ENCODE peak calls at places on chromosomes 4 and X, in nine cellular contexts. D is heart left ventricle, O is HCT116, A is brain microvascular endothelial cell, B is fibroblast of lung, C is tibial nerve, W is right atrium auricular region, Q is astrocyte of the spinal cord, H is pancreas. K is an unnamed sample.

GRCh38 chr4:53907772-53908171 is 156.6 kb downstream of the CHIC2 start:
- DNase-seq in D (no peak), O (no peak), A (no peak), B (no peak), C (no peak), W (no peak), Q (no peak), H (no peak), K (no peak)

GRCh38 chr4:70651864-70652506 is 14.3 kb downstream of the JCHAIN start:
- DNase-seq in D (no peak), O (peak), A (no peak), B (peak), C (no peak), W (no peak), Q (peak), H (no peak), K (no peak)

GRCh38 chr4:102036619-102037376 is 246.3 kb downstream of the BANK1 start:
- DNase-seq in D (no peak), O (no peak), A (no peak), B (peak), C (no peak), W (no peak), Q (peak), H (no peak), K (no peak)

GRCh38 chr4:52837716-52838558 is 24.2 kb upstream of the RASL11B start:
- DNase-seq in D (no peak), O (no peak), A (peak), B (peak), C (no peak), W (peak), Q (peak), H (no peak), K (peak)

GRCh38 chr4:108840426-108840975 is 77.6 kb upstream of the ETNPPL start:
- DNase-seq in D (no peak), O (no peak), A (no peak), B (no peak), C (no peak), W (no peak), Q (no peak), H (no peak), K (no peak)

GRCh38 chr4:40196724-40197281 is at the start of gene RHOH:
- DNase-seq in D (no peak), O (no peak), A (no peak), B (no peak), C (no peak), W (no peak), Q (no peak), H (no peak), K (no peak)

GRCh38 chrX:50161143-50161542 is 39.7 kb downstream of the AKAP4 start:
- DNase-seq in D (no peak), O (no peak), A (no peak), B (no peak), C (no peak), W (no peak), Q (peak), H (no peak), K (no peak)

GRCh38 chrX:154123241-154124219 is 20.5 kb upstream of the OPN1LW start:
- DNase-seq in D (no peak), O (no peak), A (peak), B (no peak), C (no peak), W (no peak), Q (no peak), H (no peak), K (no peak)

GRCh38 chr4:141473952-141474351 is 162.4 kb upstream of the IL15 start:
- DNase-seq in D (no peak), O (no peak), A (no peak), B (peak), C (no peak), W (no peak), Q (peak), H (no peak), K (no peak)

GRCh38 chr4:114539985-114540384 is 58.6 kb upstream of the UGT8 start:
- DNase-seq in D (no peak), O (no peak), A (no peak), B (no peak), C (no peak), W (no peak), Q (no peak), H (no peak), K (no peak)

GRCh38 chr4:7160439-7160838 is 31.9 kb upstream of the SORCS2 start:
- DNase-seq in D (peak), O (no peak), A (no peak), B (no peak), C (peak), W (no peak), Q (no peak), H (peak), K (no peak)

GRCh38 chr4:87236851-87237250 is 16.4 kb upstream of the KLHL8 start:
- DNase-seq in D (no peak), O (no peak), A (no peak), B (no peak), C (no peak), W (no peak), Q (no peak), H (no peak), K (no peak)

GRCh38 chr4:6464842-6465588 is 7.4 kb downstream of the PPP2R2C start:
- DNase-seq in D (no peak), O (no peak), A (no peak), B (no peak), C (no peak), W (no peak), Q (no peak), H (no peak), K (no peak)

GRCh38 chrX:40158036-40158706 is 60.4 kb upstream of the BCOR start:
- DNase-seq in D (peak), O (no peak), A (no peak), B (no peak), C (no peak), W (no peak), Q (no peak), H (no peak), K (no peak)

GRCh38 chr4:183349673-183350072 is 27.4 kb upstream of the CLDN24 start:
- DNase-seq in D (no peak), O (no peak), A (no peak), B (peak), C (no peak), W (no peak), Q (peak), H (no peak), K (no peak)

GRCh38 chr4:151922811-151923210 is 162.0 kb upstream of the GATB start:
- DNase-seq in D (no peak), O (no peak), A (no peak), B (no peak), C (no peak), W (no peak), Q (no peak), H (no peak), K (no peak)

GRCh38 chr4:175253184-175253902 is 335.2 kb downstream of the ADAM29 start:
- DNase-seq in D (no peak), O (peak), A (no peak), B (no peak), C (no peak), W (no peak), Q (no peak), H (no peak), K (no peak)

GRCh38 chrX:144730486-144730885 is 516.8 kb upstream of the SPANXN1 start:
- DNase-seq in D (no peak), O (no peak), A (no peak), B (peak), C (no peak), W (no peak), Q (peak), H (no peak), K (no peak)
- H3K4me3 ChIP-seq in D (no peak), O (no peak), A (no peak), B (no peak), C (no peak), W (no peak), Q (no peak), H (no peak), K (no peak)

DNA sequence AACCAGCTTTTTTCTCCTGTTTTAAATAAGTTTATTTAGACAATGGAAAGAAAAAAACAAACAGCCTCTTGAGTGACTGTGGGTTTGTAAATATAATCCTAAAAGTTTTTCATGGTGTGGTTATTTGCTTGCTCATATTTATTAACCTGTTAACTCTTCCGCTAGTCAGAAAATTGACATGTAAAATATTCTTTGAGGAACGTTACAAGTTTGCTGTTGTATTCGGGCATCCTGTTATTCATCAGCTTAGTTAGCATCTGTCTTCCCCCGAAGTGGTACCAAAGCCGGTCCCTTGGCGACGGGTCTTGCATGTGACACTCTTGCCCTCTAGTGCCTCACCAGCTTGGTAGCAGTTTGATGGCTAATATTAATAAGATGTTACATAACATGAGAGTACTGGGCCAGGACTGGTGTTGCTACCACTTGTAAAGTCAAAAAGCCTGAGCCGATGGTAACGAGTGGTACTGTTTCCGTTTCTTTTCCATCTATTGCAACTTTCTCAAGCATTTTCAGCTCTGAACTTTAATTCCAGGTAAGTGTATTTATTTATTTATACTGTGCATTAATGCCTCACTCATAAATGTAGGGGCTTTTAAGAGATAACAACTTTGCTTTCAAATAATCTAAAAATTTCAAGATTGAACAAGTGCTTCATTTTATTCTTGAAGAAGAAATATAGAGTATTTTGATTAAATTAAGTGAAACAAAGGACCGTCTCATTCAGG is at the start of gene NDST3:
- DNase-seq in D (peak), O (peak), A (peak), B (peak), C (peak), W (no peak), Q (peak), H (peak), K (peak)
- TF ChIP-seq CTCF in D (no peak), O (peak), A (peak), B (no peak), C (peak), W (no peak), Q (peak), H (no peak), K (peak)

GRCh38 chr4:167614866-167615265 is 380.6 kb upstream of the SPOCK3 start:
- DNase-seq in D (no peak), O (no peak), A (peak), B (peak), C (no peak), W (no peak), Q (peak), H (no peak), K (peak)
- H3K4me3 ChIP-seq in D (no peak), O (no peak), A (no peak), B (no peak), C (no peak), W (no peak), Q (no peak), H (no peak), K (no peak)

DNA sequence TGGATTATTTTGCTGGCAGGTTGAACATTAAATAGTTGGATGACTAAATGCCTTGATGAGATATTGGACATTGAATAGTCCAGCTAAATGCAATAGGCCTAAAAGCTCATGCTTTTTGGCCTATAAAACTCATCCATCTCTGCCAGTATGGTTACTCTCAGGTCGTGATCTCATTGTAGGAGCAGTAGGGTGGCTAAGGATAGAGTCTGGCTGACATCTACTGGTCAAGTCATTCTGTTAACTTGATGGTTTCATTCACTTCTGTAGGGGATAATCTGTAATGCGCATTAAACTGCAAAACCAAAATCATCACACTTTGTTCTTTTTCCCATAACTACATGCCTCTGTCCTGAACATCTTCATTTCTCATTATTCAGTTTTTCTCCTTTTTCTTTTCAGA is 227.0 kb downstream of the DKK2 start:
- DNase-seq in D (no peak), O (peak), A (peak), B (peak), C (no peak), W (no peak), Q (peak), H (no peak), K (no peak)
- TF ChIP-seq CTCF in D (no peak), O (peak), A (peak), B (peak), C (no peak), W (no peak), Q (peak), H (no peak), K (peak)

GRCh38 chr4:186202490-186203140 is 11.2 kb downstream of the CYP4V2 start:
- DNase-seq in D (no peak), O (no peak), A (no peak), B (no peak), C (no peak), W (no peak), Q (no peak), H (no peak), K (no peak)

GRCh38 chr4:186204611-186205144 is 13.3 kb downstream of the CYP4V2 start:
- DNase-seq in D (no peak), O (no peak), A (no peak), B (no peak), C (no peak), W (no peak), Q (no peak), H (no peak), K (no peak)

GRCh38 chr4:186201535-186202230 is 10.3 kb downstream of the CYP4V2 start:
- DNase-seq in D (no peak), O (peak), A (peak), B (no peak), C (no peak), W (no peak), Q (no peak), H (peak), K (no peak)

GRCh38 chr4:186203391-186203802 is 12.0 kb downstream of the CYP4V2 start:
- DNase-seq in D (no peak), O (no peak), A (no peak), B (no peak), C (no peak), W (no peak), Q (no peak), H (no peak), K (no peak)

GRCh38 chr4:186204103-186204559 is 12.8 kb downstream of the CYP4V2 start:
- DNase-seq in D (no peak), O (peak), A (peak), B (peak), C (no peak), W (no peak), Q (no peak), H (no peak), K (no peak)
- H3K4me3 ChIP-seq in D (peak), O (peak), A (no peak), B (peak), C (no peak), W (no peak), Q (no peak), H (no peak), K (peak)

GRCh38 chr4:38182334-38182998 is 222.3 kb downstream of the PTTG2 start:
- DNase-seq in D (peak), O (no peak), A (no peak), B (no peak), C (no peak), W (no peak), Q (no peak), H (no peak), K (no peak)

GRCh38 chr4:38177792-38178665 is 217.8 kb downstream of the PTTG2 start:
- DNase-seq in D (peak), O (no peak), A (no peak), B (no peak), C (peak), W (peak), Q (no peak), H (peak), K (no peak)

GRCh38 chr4:38179690-38180299 is 219.6 kb downstream of the PTTG2 start:
- DNase-seq in D (peak), O (no peak), A (peak), B (peak), C (peak), W (peak), Q (peak), H (peak), K (peak)

GRCh38 chr4:38178666-38178995 is 218.4 kb downstream of the PTTG2 start:
- DNase-seq in D (no peak), O (no peak), A (no peak), B (no peak), C (no peak), W (no peak), Q (no peak), H (no peak), K (no peak)

GRCh38 chr4:38180456-38180855 is 220.3 kb downstream of the PTTG2 start:
- DNase-seq in D (no peak), O (no peak), A (no peak), B (no peak), C (no peak), W (no peak), Q (no peak), H (no peak), K (no peak)
- TF ChIP-seq CTCF in D (no peak), O (no peak), A (peak), B (no peak), C (no peak), W (no peak), Q (no peak), H (no peak), K (no peak)

GRCh38 chr4:2059034-2059725 is at the start of gene NAT8L:
- DNase-seq in D (peak), O (peak), A (no peak), B (no peak), C (no peak), W (no peak), Q (no peak), H (no peak), K (no peak)

GRCh38 chr4:2059726-2060577 is 825 bp downstream of the NAT8L start:
- DNase-seq in D (peak), O (no peak), A (no peak), B (no peak), C (no peak), W (no peak), Q (no peak), H (no peak), K (no peak)

GRCh38 chr4:2057382-2058065 is 1.6 kb upstream of the NAT8L start:
- DNase-seq in D (peak), O (no peak), A (no peak), B (no peak), C (no peak), W (no peak), Q (no peak), H (no peak), K (no peak)

GRCh38 chr4:2060578-2061207 is 1.6 kb downstream of the NAT8L start:
- DNase-seq in D (peak), O (no peak), A (no peak), B (no peak), C (no peak), W (no peak), Q (no peak), H (no peak), K (no peak)

GRCh38 chr4:2058264-2059033 is 678 bp upstream of the NAT8L start:
- DNase-seq in D (peak), O (no peak), A (no peak), B (no peak), C (no peak), W (no peak), Q (no peak), H (no peak), K (no peak)
- H3K4me3 ChIP-seq in D (peak), O (peak), A (peak), B (peak), C (peak), W (peak), Q (no peak), H (peak), K (peak)

GRCh38 chrX:22135994-22136684 is 104.0 kb downstream of the PHEX start:
- DNase-seq in D (no peak), O (peak), A (no peak), B (peak), C (no peak), W (no peak), Q (peak), H (peak), K (no peak)
- TF ChIP-seq CTCF in D (peak), O (peak), A (peak), B (peak), C (peak), W (peak), Q (peak), H (peak), K (peak)

GRCh38 chr4:163662761-163663160 is 168.3 kb downstream of the TMA16 start:
- DNase-seq in D (no peak), O (no peak), A (no peak), B (no peak), C (no peak), W (no peak), Q (no peak), H (no peak), K (no peak)
- H3K4me3 ChIP-seq in D (no peak), O (no peak), A (no peak), B (no peak), C (no peak), W (no peak), Q (no peak), H (no peak), K (no peak)